ENCODE peak calls at places on chromosomes 12 and 14, in six cellular contexts. One of them, this sample, is unnamed.

GRCh38 chr12:12941450-12942350 is 10.3 kb downstream of the GPRC5D start:
- DNase-seq in EL: peak
- DNase-seq in body of pancreas: no peak
- DNase-seq in DMS53: no peak
- DNase-seq in esophagus squamous epithelium: no peak
- DNase-seq in foreskin fibroblast: no peak
- DNase-seq in this sample: no peak

GRCh38 chr12:2311001-2311778 is 258.4 kb downstream of the CACNA1C start:
- DNase-seq in EL: peak
- DNase-seq in body of pancreas: no peak
- DNase-seq in DMS53: no peak
- DNase-seq in esophagus squamous epithelium: no peak
- DNase-seq in foreskin fibroblast: peak
- DNase-seq in this sample: no peak

GRCh38 chr14:79411403-79412174 is 799.7 kb downstream of the DIO2 start:
- DNase-seq in EL: peak
- DNase-seq in body of pancreas: no peak
- DNase-seq in DMS53: no peak
- DNase-seq in esophagus squamous epithelium: no peak
- DNase-seq in foreskin fibroblast: no peak
- DNase-seq in this sample: no peak

GRCh38 chr14:95442633-95443021 is 73.8 kb downstream of the SYNE3 start:
- DNase-seq in EL: peak
- DNase-seq in body of pancreas: peak
- DNase-seq in DMS53: peak
- DNase-seq in esophagus squamous epithelium: peak
- DNase-seq in foreskin fibroblast: peak
- DNase-seq in this sample: peak

GRCh38 chr12:51980051-51980808 is 26.5 kb upstream of the TAMALIN start:
- DNase-seq in EL: peak
- DNase-seq in body of pancreas: peak
- DNase-seq in DMS53: peak
- DNase-seq in esophagus squamous epithelium: no peak
- DNase-seq in foreskin fibroblast: peak
- DNase-seq in this sample: peak

GRCh38 chr12:116592116-116592637 is 33.0 kb downstream of the MAP1LC3B2 start:
- DNase-seq in EL: no peak
- DNase-seq in body of pancreas: peak
- DNase-seq in DMS53: peak
- DNase-seq in esophagus squamous epithelium: no peak
- DNase-seq in foreskin fibroblast: no peak
- DNase-seq in this sample: no peak

GRCh38 chr12:26153421-26154154 is 28.8 kb upstream of the BHLHE41 start:
- DNase-seq in EL: peak
- DNase-seq in body of pancreas: peak
- DNase-seq in DMS53: peak
- DNase-seq in esophagus squamous epithelium: no peak
- DNase-seq in foreskin fibroblast: peak
- DNase-seq in this sample: no peak

GRCh38 chr14:69505338-69506240 is 21.1 kb downstream of the PLEKHD1 start:
- DNase-seq in EL: peak
- DNase-seq in body of pancreas: no peak
- DNase-seq in DMS53: peak
- DNase-seq in esophagus squamous epithelium: no peak
- DNase-seq in foreskin fibroblast: no peak
- DNase-seq in this sample: no peak

GRCh38 chr14:52862652-52863338 is 71.4 kb upstream of the GNPNAT1 start:
- DNase-seq in EL: peak
- DNase-seq in body of pancreas: no peak
- DNase-seq in DMS53: no peak
- DNase-seq in esophagus squamous epithelium: no peak
- DNase-seq in foreskin fibroblast: peak
- DNase-seq in this sample: no peak

GRCh38 chr14:72752034-72752412 is 141.9 kb downstream of the DPF3 start:
- DNase-seq in EL: no peak
- DNase-seq in body of pancreas: no peak
- DNase-seq in DMS53: no peak
- DNase-seq in esophagus squamous epithelium: no peak
- DNase-seq in foreskin fibroblast: no peak
- DNase-seq in this sample: no peak

GRCh38 chr12:87428701-87429277 is 600.4 kb downstream of the C12orf50 start:
- DNase-seq in EL: no peak
- DNase-seq in body of pancreas: no peak
- DNase-seq in DMS53: no peak
- DNase-seq in esophagus squamous epithelium: no peak
- DNase-seq in foreskin fibroblast: peak
- DNase-seq in this sample: no peak

GRCh38 chr14:91116913-91117588 is 3.2 kb downstream of the DGLUCY start:
- DNase-seq in EL: no peak
- DNase-seq in body of pancreas: no peak
- DNase-seq in DMS53: no peak
- DNase-seq in esophagus squamous epithelium: no peak
- DNase-seq in foreskin fibroblast: no peak
- DNase-seq in this sample: no peak

GRCh38 chr12:22100952-22101748 is 55.1 kb downstream of the CMAS start:
- DNase-seq in EL: peak
- DNase-seq in body of pancreas: peak
- DNase-seq in DMS53: peak
- DNase-seq in esophagus squamous epithelium: no peak
- DNase-seq in foreskin fibroblast: peak
- DNase-seq in this sample: no peak

GRCh38 chr12:29640589-29641345 is 143.0 kb downstream of the TMTC1 start:
- DNase-seq in EL: peak
- DNase-seq in body of pancreas: no peak
- DNase-seq in DMS53: peak
- DNase-seq in esophagus squamous epithelium: no peak
- DNase-seq in foreskin fibroblast: no peak
- DNase-seq in this sample: no peak

GRCh38 chr14:51002406-51002984 is 58.2 kb upstream of the PYGL start:
- DNase-seq in EL: no peak
- DNase-seq in body of pancreas: no peak
- DNase-seq in DMS53: no peak
- DNase-seq in esophagus squamous epithelium: no peak
- DNase-seq in foreskin fibroblast: no peak
- DNase-seq in this sample: no peak

GRCh38 chr12:93733358-93733757 is 56.2 kb downstream of the CRADD start:
- DNase-seq in EL: no peak
- DNase-seq in body of pancreas: no peak
- DNase-seq in DMS53: peak
- DNase-seq in esophagus squamous epithelium: no peak
- DNase-seq in foreskin fibroblast: no peak
- DNase-seq in this sample: no peak

GRCh38 chr12:45216297-45216982 is 545 bp downstream of the ANO6 start:
- DNase-seq in EL: peak
- DNase-seq in body of pancreas: peak
- DNase-seq in DMS53: peak
- DNase-seq in esophagus squamous epithelium: no peak
- DNase-seq in foreskin fibroblast: no peak
- DNase-seq in this sample: peak